ENCODE peak calls at places on chromosomes 3 and 15, in seven cellular contexts. H, O, Y, X, E, K and G are unnamed samples.

GRCh38 chr3:38992117-38992779 is 59.5 kb downstream of the SCN11A start:
- DNase-seq in Y (no peak), K (no peak), X (no peak), O (no peak), H (no peak), E (peak), G (no peak)

GRCh38 chr3:36874351-36874874 is 70.4 kb downstream of the TRANK1 start:
- DNase-seq in X (peak), K (no peak), E (no peak), H (no peak), Y (no peak), O (no peak), G (no peak)

GRCh38 chr3:12135029-12135634 is 23.6 kb downstream of the TIMP4 start:
- DNase-seq in H (no peak), Y (peak), K (peak), O (no peak), E (peak), X (peak), G (peak)

GRCh38 chr3:13654330-13655073 is 105.6 kb downstream of the FBLN2 start:
- DNase-seq in H (no peak), Y (no peak), X (no peak), E (no peak), K (peak), O (no peak), G (no peak)

GRCh38 chr3:119443179-119443578 is 20.2 kb downstream of the TMEM39A start:
- DNase-seq in E (no peak), O (no peak), X (no peak), H (no peak), Y (no peak), K (no peak), G (no peak)

GRCh38 chr3:58387650-58388546 is 45.7 kb downstream of the PDHB start:
- DNase-seq in E (no peak), K (no peak), Y (no peak), X (no peak), H (no peak), O (no peak), G (no peak)

GRCh38 chr15:63474810-63475316 is 29.5 kb upstream of the USP3 start:
- DNase-seq in E (peak), X (peak), Y (no peak), K (no peak), O (no peak), H (peak), G (peak)

GRCh38 chr3:107855710-107856109 is 235.1 kb downstream of the CD47 start:
- DNase-seq in O (no peak), E (peak), X (peak), H (no peak), Y (no peak), K (no peak), G (no peak)

GRCh38 chr3:14457999-14458398 is 55.6 kb downstream of the SLC6A6 start:
- DNase-seq in K (no peak), X (no peak), H (no peak), Y (no peak), O (no peak), E (no peak), G (no peak)

GRCh38 chr3:124574012-124574411 is 156.2 kb upstream of the UMPS start:
- DNase-seq in K (no peak), E (no peak), Y (no peak), O (no peak), X (no peak), H (no peak), G (no peak)

GRCh38 chr15:72058590-72058989 is 59.4 kb downstream of the MYO9A start:
- DNase-seq in O (no peak), K (no peak), H (no peak), X (no peak), E (peak), Y (no peak), G (no peak)

GRCh38 chr3:168162172-168162571 is 66.4 kb upstream of the GOLIM4 start:
- DNase-seq in Y (no peak), O (no peak), K (no peak), H (no peak), X (no peak), E (peak), G (no peak)

GRCh38 chr3:8538904-8539303 is 37.3 kb downstream of the LMCD1 start:
- DNase-seq in K (no peak), O (no peak), X (no peak), Y (no peak), E (no peak), H (no peak), G (no peak)

GRCh38 chr3:50604628-50605588 is 6.7 kb downstream of the CISH start:
- DNase-seq in O (no peak), E (no peak), Y (no peak), X (no peak), H (no peak), K (peak), G (no peak)

GRCh38 chr3:112799946-112800345 is 46.7 kb downstream of the CD200R1L start:
- DNase-seq in H (no peak), E (peak), X (peak), Y (no peak), O (no peak), K (no peak), G (no peak)

GRCh38 chr15:58165661-58166060 is 27.5 kb downstream of the AQP9 start:
- DNase-seq in O (no peak), X (no peak), H (peak), Y (peak), E (peak), K (peak), G (no peak)

GRCh38 chr15:78550815-78551214 is 10.6 kb downstream of the PSMA4 start:
- DNase-seq in K (no peak), O (no peak), E (no peak), X (no peak), Y (no peak), H (no peak), G (no peak)

GRCh38 chr3:156790141-156790540 is 36.0 kb upstream of the LEKR1 start:
- DNase-seq in O (no peak), X (no peak), K (no peak), Y (no peak), E (no peak), H (no peak), G (no peak)

GRCh38 chr3:112531358-112531781 is 30.4 kb downstream of the ATG3 start:
- DNase-seq in Y (no peak), K (no peak), E (peak), X (no peak), H (no peak), O (no peak), G (peak)

GRCh38 chr15:80403712-80404056 is 498 bp upstream of the ARNT2 start:
- DNase-seq in O (no peak), X (peak), Y (peak), E (no peak), K (peak), H (peak), G (peak)

GRCh38 chr15:90402806-90403205 is 14.8 kb downstream of the IQGAP1 start:
- DNase-seq in E (peak), K (no peak), O (no peak), X (no peak), Y (no peak), H (no peak), G (no peak)

GRCh38 chr15:70560617-70561328 is 202.6 kb downstream of the UACA start:
- DNase-seq in Y (no peak), K (no peak), H (no peak), X (no peak), E (no peak), O (no peak), G (no peak)

GRCh38 chr3:129162729-129163579 is 2.1 kb upstream of the ISY1 start:
- DNase-seq in H (no peak), E (peak), O (no peak), X (no peak), K (no peak), Y (no peak), G (no peak)

GRCh38 chr15:70156781-70157261 is 59.1 kb upstream of the TLE3 start:
- DNase-seq in Y (peak), H (no peak), E (peak), O (no peak), X (peak), K (peak), G (no peak)